ENCODE peak calls at places on chromosomes 3 and 15, in six cellular contexts. L is neuronal stem cell, K is IMR-90, F is mesenchymal stem cell, V is H1, U is H9. S is an unnamed sample.

GRCh38 chr3:180680097-180680430 is 775 bp upstream of the CCDC39 start:
- DNase-seq in K (peak), U (peak), V (no peak), L (no peak), F (no peak), S (no peak)

GRCh38 chr3:152713989-152714388 is 120.9 kb upstream of the P2RY1 start:
- DNase-seq in V (no peak), L (no peak), K (no peak), U (no peak), F (no peak), S (no peak)

GRCh38 chr3:11581237-11582122 is 62.2 kb downstream of the VGLL4 start:
- DNase-seq in L (no peak), U (no peak), F (no peak), K (no peak), V (no peak), S (no peak)

GRCh38 chr3:152964901-152965609 is 130.1 kb downstream of the P2RY1 start:
- DNase-seq in K (no peak), F (no peak), V (no peak), L (no peak), U (no peak), S (no peak)

GRCh38 chr15:64000183-64000710 is 46.0 kb downstream of the DAPK2 start:
- DNase-seq in K (no peak), L (no peak), U (no peak), V (no peak), F (no peak), S (no peak)

GRCh38 chr15:86121568-86121967 is 41.9 kb downstream of the AGBL1 start:
- DNase-seq in U (no peak), K (no peak), V (no peak), L (no peak), F (no peak), S (no peak)

GRCh38 chr3:48186993-48187578 is 1.1 kb downstream of the CDC25A start:
- DNase-seq in K (peak), L (no peak), U (no peak), F (peak), V (no peak), S (no peak)

GRCh38 chr3:61936344-61936937 is 375.1 kb downstream of the PTPRG start:
- DNase-seq in F (peak), V (no peak), K (peak), U (no peak), L (no peak), S (peak)

GRCh38 chr3:190497809-190498208 is 16.1 kb upstream of the IL1RAP start:
- DNase-seq in L (no peak), U (no peak), F (no peak), K (no peak), V (no peak), S (peak)

GRCh38 chr3:45943207-45943846 is at the start of gene CXCR6:
- DNase-seq in V (no peak), U (no peak), L (no peak), F (no peak), K (peak), S (peak)

GRCh38 chr3:75001330-75001729 is 386.9 kb upstream of the CNTN3 start:
- DNase-seq in U (no peak), L (no peak), V (no peak), F (no peak), K (peak), S (peak)

GRCh38 chr3:178236555-178237277 is 299.5 kb upstream of the KCNMB2 start:
- DNase-seq in L (no peak), K (peak), U (no peak), V (no peak), F (no peak), S (peak)

GRCh38 chr15:52294881-52295420 is 653 bp downstream of the MYO5C start:
- DNase-seq in L (no peak), K (no peak), F (no peak), U (no peak), V (no peak), S (no peak)

GRCh38 chr3:183058351-183058750 is 40.9 kb downstream of the MCCC1 start:
- DNase-seq in V (no peak), L (no peak), U (no peak), K (no peak), F (no peak), S (peak)

GRCh38 chr15:40906947-40907802 is 12.9 kb downstream of the VPS18 start:
- DNase-seq in U (peak), K (peak), V (no peak), L (no peak), F (peak), S (no peak)

GRCh38 chr3:190696777-190697501 is 165.6 kb downstream of the GMNC start:
- DNase-seq in K (peak), L (peak), F (peak), U (no peak), V (no peak), S (peak)

GRCh38 chr3:139672247-139672646 is 5.5 kb downstream of the NMNAT3 start:
- DNase-seq in U (no peak), L (no peak), K (no peak), F (no peak), V (no peak), S (no peak)

GRCh38 chr15:75532413-75533250 is 46.5 kb downstream of the PTPN9 start:
- DNase-seq in U (peak), V (no peak), L (peak), F (peak), K (peak), S (peak)

GRCh38 chr3:40317061-40317676 is 7.7 kb downstream of the EIF1B start:
- DNase-seq in F (peak), K (peak), L (peak), V (no peak), U (no peak), S (peak)

GRCh38 chr15:71329041-71329440 is 213.8 kb downstream of the THSD4 start:
- DNase-seq in U (no peak), V (no peak), K (peak), F (no peak), L (no peak), S (peak)

GRCh38 chr3:66106788-66107187 is 68.1 kb upstream of the MAGI1 start:
- DNase-seq in U (no peak), F (no peak), V (no peak), L (no peak), K (peak), S (no peak)

GRCh38 chr3:174440350-174440716 is 418.8 kb upstream of the NAALADL2 start:
- DNase-seq in V (no peak), K (peak), U (no peak), F (no peak), L (no peak), S (peak)

GRCh38 chr3:190059242-190059590 is 61.5 kb downstream of the P3H2 start:
- DNase-seq in F (peak), L (no peak), U (no peak), V (no peak), K (peak), S (no peak)

GRCh38 chr3:115323380-115323779 is 176.3 kb upstream of the ZBTB20 start:
- DNase-seq in L (no peak), K (no peak), V (no peak), U (no peak), F (no peak), S (no peak)

GRCh38 chr15:35751421-35752133 is 205.6 kb upstream of the DPH6 start:
- DNase-seq in K (peak), L (peak), V (peak), F (peak), U (peak), S (peak)

GRCh38 chr15:72685301-72685924 is 569 bp downstream of the HIGD2B start:
- DNase-seq in K (peak), U (no peak), V (no peak), L (no peak), F (no peak), S (peak)

GRCh38 chr3:157201648-157202278 is 41.8 kb upstream of the CCNL1 start:
- DNase-seq in V (no peak), F (peak), K (peak), U (no peak), L (no peak), S (peak)

GRCh38 chr15:91632176-91632575 is 221.3 kb upstream of the SLCO3A1 start:
- DNase-seq in V (no peak), U (no peak), F (no peak), L (no peak), K (no peak), S (no peak)

GRCh38 chr3:25007974-25008658 is 419.9 kb upstream of the RARB start:
- DNase-seq in V (no peak), L (no peak), F (peak), K (no peak), U (no peak), S (no peak)
- H3K4me2 ChIP-seq in V (no peak), L (no peak), F (no peak), K (no peak), U (no peak), S (no peak)

GRCh38 chr3:42731476-42732195 is 29.0 kb upstream of the HHATL start:
- DNase-seq in V (no peak), U (peak), L (no peak), K (no peak), F (no peak), S (no peak)

GRCh38 chr3:42732829-42733459 is 30.3 kb upstream of the HHATL start:
- DNase-seq in V (no peak), U (peak), L (no peak), F (no peak), K (no peak), S (peak)

GRCh38 chr3:42730706-42731420 is 28.3 kb upstream of the HHATL start:
- DNase-seq in L (no peak), V (no peak), U (peak), K (no peak), F (no peak), S (no peak)

GRCh38 chr3:42733501-42734262 is 31.1 kb upstream of the HHATL start:
- DNase-seq in F (no peak), U (peak), L (no peak), V (no peak), K (no peak), S (peak)

GRCh38 chr3:42732196-42732828 is 29.7 kb upstream of the HHATL start:
- DNase-seq in K (no peak), L (no peak), F (no peak), U (peak), V (no peak), S (no peak)
- H2AK5ac ChIP-seq in K (no peak), L (peak), F (no peak), U (no peak), V (peak), S (no peak)

GRCh38 chr3:38834717-38835116 is 18.7 kb upstream of the SCN10A start:
- DNase-seq in K (no peak), U (no peak), L (no peak), V (no peak), F (peak), S (no peak)

GRCh38 chr3:38836561-38836960 is 20.5 kb upstream of the SCN10A start:
- DNase-seq in L (no peak), K (no peak), F (no peak), V (no peak), U (no peak), S (no peak)

GRCh38 chr3:38835939-38836338 is 19.9 kb upstream of the SCN10A start:
- DNase-seq in V (no peak), L (no peak), F (no peak), K (no peak), U (no peak), S (no peak)

GRCh38 chr3:38837358-38837757 is 21.3 kb upstream of the SCN10A start:
- DNase-seq in K (no peak), L (no peak), F (no peak), V (no peak), U (no peak), S (no peak)

DNA sequence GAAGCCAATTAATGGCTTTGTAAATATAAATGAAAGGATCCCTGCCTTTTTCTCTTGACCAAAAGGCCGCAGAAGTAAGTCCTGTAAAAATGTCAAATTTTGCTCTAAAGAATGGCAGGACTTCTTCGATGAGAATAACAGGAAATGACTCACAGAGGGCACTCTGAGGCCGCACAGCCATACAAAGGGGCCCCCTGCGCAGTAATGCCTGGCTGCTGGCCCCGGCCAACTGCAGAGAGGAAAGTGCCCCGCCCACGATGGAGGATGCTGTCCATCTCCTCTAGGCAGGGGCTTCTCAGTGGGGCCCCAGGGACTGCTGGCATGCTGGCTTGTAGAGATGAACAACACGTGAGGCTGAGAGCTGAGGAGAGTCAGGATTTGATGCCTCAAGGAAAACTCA is 18.1 kb upstream of the SCN10A start:
- DNase-seq in L (no peak), V (peak), K (peak), F (peak), U (peak), S (peak)
- H2AFZ ChIP-seq in L (peak), V (no peak), K (peak), F (no peak), U (no peak), S (no peak)

DNA sequence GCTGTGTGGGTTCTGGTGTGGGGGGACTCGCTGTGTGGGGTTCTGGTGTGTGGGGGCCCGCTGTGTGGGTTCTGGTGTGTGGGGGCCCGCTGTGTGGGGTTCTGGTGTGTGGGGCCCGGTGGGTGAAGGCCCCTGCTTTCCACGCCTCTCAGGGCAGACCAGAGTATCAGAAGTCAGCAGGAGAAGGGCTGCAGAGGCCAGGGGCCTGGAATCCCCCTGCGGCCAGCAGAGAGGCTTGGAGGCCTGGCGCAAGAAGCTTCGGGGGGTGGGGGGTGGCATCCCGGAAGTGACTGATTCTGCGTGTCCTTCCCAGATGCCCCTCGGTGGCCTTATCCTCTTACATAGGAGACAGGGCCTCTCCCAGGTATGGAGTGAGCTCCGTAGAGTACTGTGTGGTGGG is 37.4 kb downstream of the TNK2 start:
- DNase-seq in F (no peak), U (no peak), L (no peak), V (no peak), K (no peak), S (no peak)
- H3K4me2 ChIP-seq in F (no peak), U (no peak), L (no peak), V (no peak), K (no peak), S (no peak)

GRCh38 chr15:66635817-66636216 is 66.2 kb upstream of the SMAD6 start:
- DNase-seq in F (no peak), U (no peak), L (no peak), K (no peak), V (no peak), S (no peak)
- H2AK5ac ChIP-seq in F (no peak), U (no peak), L (no peak), K (no peak), V (no peak), S (peak)

DNA sequence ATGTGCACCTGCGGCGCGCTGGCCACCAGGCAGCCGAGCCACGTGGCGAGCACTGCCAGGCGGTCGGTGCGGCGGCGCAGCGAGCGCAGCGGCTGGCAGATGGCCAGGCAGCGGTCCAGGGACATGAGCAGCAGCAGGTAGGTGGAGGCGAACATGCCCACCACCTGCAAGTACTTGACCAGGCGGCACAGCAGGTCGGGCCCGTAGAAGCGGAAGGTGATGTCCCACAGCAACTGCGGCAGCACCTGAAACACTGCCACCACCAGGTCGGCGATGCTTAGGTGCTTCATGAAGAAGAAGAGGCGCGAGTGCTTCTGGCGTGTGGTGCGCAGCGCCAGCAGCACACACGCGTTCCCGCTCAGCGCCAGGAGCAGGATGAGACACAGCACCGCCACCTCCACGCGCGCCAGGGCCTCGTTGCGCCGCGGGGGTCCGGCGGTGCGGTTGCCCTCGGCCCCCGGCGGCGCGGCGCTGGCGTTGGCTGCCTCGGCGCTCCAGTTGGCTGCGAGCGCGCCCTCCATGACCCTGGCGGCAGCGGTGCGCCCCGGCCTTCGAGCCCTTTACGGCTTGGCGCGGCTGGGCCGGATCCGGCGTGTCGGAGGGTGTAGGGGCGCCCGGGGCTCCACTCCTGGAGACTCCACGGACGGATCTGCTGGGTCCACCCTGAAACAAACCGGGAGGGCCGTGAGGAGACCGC is 1.6 kb downstream of the OXTR start:
- DNase-seq in F (no peak), L (no peak), V (peak), U (peak), K (no peak), S (peak)
- H2AFZ ChIP-seq in F (peak), L (no peak), V (peak), U (no peak), K (peak), S (peak)

DNA sequence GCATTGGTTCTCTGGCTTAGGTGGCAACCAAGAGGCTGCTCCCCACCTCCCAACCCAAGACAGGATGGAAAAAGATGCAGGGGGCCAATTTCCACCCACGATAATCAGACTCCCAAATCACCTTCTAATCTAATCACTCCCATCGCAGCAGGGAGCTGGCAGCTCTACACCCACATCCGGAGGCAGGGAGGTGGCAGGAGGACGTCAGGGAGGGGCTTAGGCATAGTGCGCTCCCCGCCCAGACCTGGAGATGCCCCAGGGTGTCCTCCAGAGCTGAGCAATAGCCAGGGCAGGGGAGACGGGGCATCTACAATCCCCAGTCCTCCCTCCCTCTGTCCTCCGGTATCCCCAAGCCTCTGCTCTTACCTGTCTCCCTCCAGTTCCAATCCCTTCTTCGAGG is 70.5 kb upstream of the SEC13 start:
- DNase-seq in U (no peak), L (no peak), V (no peak), F (no peak), K (no peak), S (no peak)
- H3K4me2 ChIP-seq in U (no peak), L (no peak), V (no peak), F (no peak), K (no peak), S (no peak)

GRCh38 chr3:72727726-72728125 is 120.5 kb downstream of the SHQ1 start:
- DNase-seq in U (no peak), L (no peak), V (no peak), F (no peak), K (no peak), S (no peak)
- H2AK5ac ChIP-seq in U (no peak), L (no peak), V (peak), F (no peak), K (no peak), S (no peak)

GRCh38 chr15:65287515-65287845 is 797 bp upstream of the PARP16 start:
- DNase-seq in U (no peak), V (no peak), L (no peak), F (peak), K (peak), S (no peak)
- H2AFZ ChIP-seq in U (no peak), V (peak), L (peak), F (no peak), K (peak), S (no peak)